ENCODE peak calls at places on chromosomes 13 and 19, in six cellular contexts. X, U, F, A, S and C are unnamed samples.

GRCh38 chr13:23384111-23384510 is 49.4 kb downstream of the SACS start:
- DNase-seq in X (no peak), U (no peak), F (peak; percentile 41), A (no peak), S (no peak), C (no peak)

GRCh38 chr13:20495087-20496023 is 30.3 kb downstream of the CRYL1 start:
- DNase-seq in X (peak; percentile 68), U (peak; percentile 60), F (peak; percentile 65), A (peak; percentile 41), S (peak; percentile 78), C (peak; percentile 58)

GRCh38 chr13:24680258-24680920 is at the start of gene ATP12A:
- DNase-seq in X (peak; percentile 19), U (no peak), F (no peak), A (no peak), S (no peak), C (no peak)

GRCh38 chr13:41603917-41604316 is 146.6 kb downstream of the RGCC start:
- DNase-seq in X (peak; percentile 85), U (no peak), F (peak; percentile 57), A (no peak), S (peak; percentile 56), C (no peak)

GRCh38 chr13:46782066-46782465 is 14.9 kb downstream of the ESD start:
- DNase-seq in X (no peak), U (no peak), F (no peak), A (no peak), S (no peak), C (no peak)

GRCh38 chr19:11639602-11640471 is 42.6 kb downstream of the ZNF627 start:
- DNase-seq in X (peak; percentile 99), U (peak; percentile 98), F (peak; percentile 87), A (peak; percentile 97), S (peak; percentile 93), C (peak; percentile 86)

GRCh38 chr13:43156916-43157315 is 133.5 kb downstream of the DNAJC15 start:
- DNase-seq in X (no peak), U (no peak), F (no peak), A (no peak), S (peak; percentile 52), C (no peak)

GRCh38 chr19:14375055-14375581 is 6.1 kb upstream of the ADGRE5 start:
- DNase-seq in X (no peak), U (no peak), F (no peak), A (peak; percentile 52), S (no peak), C (no peak)

GRCh38 chr13:113118328-113119021 is 4.1 kb upstream of the F10 start:
- DNase-seq in X (no peak), U (no peak), F (no peak), A (no peak), S (no peak), C (no peak)

GRCh38 chr13:33717775-33718174 is 100.2 kb upstream of the RFC3 start:
- DNase-seq in X (no peak), U (no peak), F (no peak), A (no peak), S (no peak), C (no peak)

GRCh38 chr13:43988302-43988701 is 108.6 kb downstream of the LACC1 start:
- DNase-seq in X (no peak), U (no peak), F (no peak), A (no peak), S (no peak), C (no peak)

GRCh38 chr13:102598061-102598460 is 1.3 kb downstream of the TPP2 start:
- DNase-seq in X (no peak), U (no peak), F (no peak), A (no peak), S (no peak), C (no peak)

GRCh38 chr13:114112231-114112825 is 20.1 kb downstream of the RASA3 start:
- DNase-seq in X (no peak), U (peak; percentile 17), F (no peak), A (no peak), S (no peak), C (no peak)

GRCh38 chr19:29706635-29707034 is 8.4 kb downstream of the C19orf12 start:
- DNase-seq in X (no peak), U (no peak), F (no peak), A (no peak), S (no peak), C (no peak)

GRCh38 chr19:56097776-56098175 is 23.3 kb downstream of the ZNF787 start:
- DNase-seq in X (no peak), U (no peak), F (no peak), A (no peak), S (no peak), C (no peak)

GRCh38 chr13:83589816-83590215 is 292.5 kb downstream of the SLITRK1 start:
- DNase-seq in X (no peak), U (no peak), F (no peak), A (no peak), S (no peak), C (no peak)

GRCh38 chr19:38975861-38976271 is 324 bp upstream of the FBXO17 start:
- DNase-seq in X (no peak), U (no peak), F (peak; percentile 92), A (no peak), S (peak; percentile 60), C (no peak)

GRCh38 chr19:49436381-49437017 is 4.8 kb downstream of the SLC17A7 start:
- DNase-seq in X (peak; percentile 38), U (no peak), F (peak; percentile 64), A (no peak), S (no peak), C (no peak)

GRCh38 chr13:48749699-48750473 is 96.2 kb downstream of the CYSLTR2 start:
- DNase-seq in X (peak; percentile 87), U (peak; percentile 57), F (peak; percentile 90), A (peak; percentile 87), S (peak; percentile 95), C (no peak)

GRCh38 chr13:61880576-61881283 is 465.1 kb upstream of the PCDH20 start:
- DNase-seq in X (no peak), U (no peak), F (peak; percentile 34), A (no peak), S (peak; percentile 25), C (no peak)
- TF ChIP-seq CTCF in X (peak; percentile 42), U (no peak), F (peak; percentile 13), A (peak; percentile 7), S (peak; percentile 44), C (peak; percentile 46)

DNA sequence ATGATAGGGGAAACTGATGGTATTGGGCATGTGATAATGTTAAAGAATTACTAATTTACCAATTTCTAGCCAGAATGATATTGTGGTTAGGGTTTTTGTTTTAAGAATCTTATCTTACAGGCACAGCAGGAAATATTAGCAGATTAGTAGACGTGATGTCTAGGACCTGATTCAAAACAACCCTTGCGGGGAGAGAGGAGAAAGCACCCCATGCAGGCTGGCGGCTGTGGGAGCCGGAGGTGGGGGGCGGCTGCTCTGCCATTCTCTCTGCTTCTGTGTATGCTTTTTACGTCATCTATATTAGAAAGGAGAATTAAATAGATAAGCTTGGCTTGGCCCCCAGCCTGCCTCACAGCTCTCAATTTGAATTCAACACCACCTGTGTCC is 41.5 kb downstream of the MLLT1 start:
- DNase-seq in X (no peak), U (no peak), F (no peak), A (no peak), S (peak; percentile 74), C (no peak)
- TF ChIP-seq CTCF in X (no peak), U (no peak), F (no peak), A (no peak), S (no peak), C (no peak)

GRCh38 chr13:71213252-71213821 is 653.7 kb downstream of the DACH1 start:
- DNase-seq in X (no peak), U (no peak), F (no peak), A (no peak), S (no peak), C (no peak)

GRCh38 chr13:71219671-71220070 is 647.3 kb downstream of the DACH1 start:
- DNase-seq in X (no peak), U (no peak), F (no peak), A (no peak), S (no peak), C (no peak)

GRCh38 chr13:71217827-71218226 is 649.2 kb downstream of the DACH1 start:
- DNase-seq in X (no peak), U (no peak), F (no peak), A (no peak), S (no peak), C (no peak)

GRCh38 chr13:71218960-71219359 is 648.0 kb downstream of the DACH1 start:
- DNase-seq in X (no peak), U (no peak), F (peak; percentile 12), A (no peak), S (no peak), C (no peak)
- TF ChIP-seq CTCF in X (no peak), U (no peak), F (no peak), A (no peak), S (no peak), C (peak; percentile 77)

GRCh38 chr19:44496711-44497110 is 3.6 kb downstream of the ZNF180 start:
- DNase-seq in X (no peak), U (no peak), F (no peak), A (no peak), S (no peak), C (no peak)

GRCh38 chr19:44499559-44499958 is 763 bp downstream of the ZNF180 start:
- DNase-seq in X (no peak), U (no peak), F (no peak), A (no peak), S (no peak), C (no peak)

GRCh38 chr19:44498988-44499387 is 1.3 kb downstream of the ZNF180 start:
- DNase-seq in X (no peak), U (no peak), F (no peak), A (no peak), S (no peak), C (no peak)

GRCh38 chr19:44499962-44500949 is at the start of gene ZNF180:
- DNase-seq in X (peak; percentile 93), U (peak; percentile 83), F (peak; percentile 98), A (peak; percentile 97), S (peak; percentile 96), C (peak; percentile 91)
- TF ChIP-seq CTCF in X (peak; percentile 21), U (no peak), F (peak; percentile 26), A (peak; percentile 48), S (peak; percentile 38), C (peak; percentile 15)

GRCh38 chr19:8988204-8988603 is 22.0 kb downstream of the MUC16 start:
- DNase-seq in X (no peak), U (no peak), F (peak; percentile 73), A (no peak), S (no peak), C (no peak)
- TF ChIP-seq CTCF in X (no peak), U (no peak), F (no peak), A (no peak), S (no peak), C (peak; percentile 19)

DNA sequence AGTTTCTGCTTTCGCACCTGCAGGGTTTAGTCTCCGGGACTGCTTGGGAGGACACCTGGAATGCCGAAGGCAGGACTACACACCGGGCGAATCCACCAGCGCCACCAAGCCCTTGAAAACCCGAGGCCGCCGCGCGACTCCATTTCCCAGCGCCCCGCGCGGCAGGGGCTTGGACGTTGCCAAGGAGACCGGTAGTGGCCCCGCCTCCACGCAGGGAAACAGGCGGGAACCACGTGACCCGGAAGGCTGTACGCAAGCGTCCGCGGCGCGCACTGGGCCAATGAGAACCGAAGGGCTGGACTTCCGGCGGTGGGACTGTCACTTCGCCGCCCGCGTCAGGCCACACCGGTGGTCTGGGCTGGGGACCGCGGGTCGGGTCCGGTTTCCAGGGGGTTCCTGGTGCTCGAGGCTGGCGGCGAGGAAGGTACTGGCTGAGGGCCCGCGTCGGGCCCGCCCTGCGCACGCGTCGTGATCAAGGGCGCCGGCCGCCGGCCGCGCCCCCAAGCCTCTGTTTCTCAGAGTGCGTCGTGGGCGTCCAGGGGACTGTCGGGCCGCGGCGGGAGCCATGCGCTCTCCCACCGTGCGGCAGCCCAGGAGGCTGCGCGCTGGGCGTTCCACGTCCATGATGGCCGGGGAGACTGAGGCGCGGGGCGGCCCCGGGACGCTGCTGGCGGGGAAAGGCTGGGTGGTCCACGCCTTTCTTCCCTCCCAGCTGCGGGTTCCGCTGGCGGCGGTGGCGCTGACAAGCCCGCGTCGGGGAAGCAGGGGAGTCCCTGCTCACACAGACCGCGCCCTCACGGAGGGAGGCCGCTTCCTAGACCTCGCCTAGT is at the start of gene ZNF324:
- DNase-seq in X (peak; percentile 96), U (peak; percentile 97), F (peak; percentile 98), A (peak; percentile 99), S (peak; percentile 96), C (peak; percentile 84)
- TF ChIP-seq CTCF in X (no peak), U (no peak), F (no peak), A (no peak), S (no peak), C (no peak)